ENCODE peak calls at places on chromosomes 1 and 21, in five cellular contexts. One of them, this sample, is unnamed.

GRCh38 chr1:109892476-109893368 is 17.9 kb upstream of the CSF1 start:
- DNase-seq in WTC11: no peak
- DNase-seq in HepG2: no peak
- DNase-seq in K562: no peak
- DNase-seq in H1: no peak
- DNase-seq in this sample: no peak

GRCh38 chr1:201486158-201486557 is 17.2 kb upstream of the PHLDA3 start:
- DNase-seq in WTC11: no peak
- DNase-seq in HepG2: no peak
- DNase-seq in K562: peak
- DNase-seq in H1: no peak
- DNase-seq in this sample: no peak

GRCh38 chr1:104264506-104264905 is 514.8 kb downstream of the AMY1C start:
- DNase-seq in WTC11: no peak
- DNase-seq in HepG2: no peak
- DNase-seq in K562: no peak
- DNase-seq in H1: no peak
- DNase-seq in this sample: no peak

GRCh38 chr1:210373878-210374599 is 45.3 kb downstream of the HHAT start:
- DNase-seq in WTC11: peak
- DNase-seq in HepG2: peak
- DNase-seq in K562: peak
- DNase-seq in H1: peak
- DNase-seq in this sample: peak

GRCh38 chr21:39094847-39095525 is 88.3 kb downstream of the PSMG1 start:
- DNase-seq in WTC11: no peak
- DNase-seq in HepG2: peak
- DNase-seq in K562: peak
- DNase-seq in H1: no peak
- DNase-seq in this sample: no peak

GRCh38 chr1:215466361-215466760 is 100.7 kb upstream of the KCTD3 start:
- DNase-seq in WTC11: no peak
- DNase-seq in HepG2: no peak
- DNase-seq in K562: no peak
- DNase-seq in H1: no peak
- DNase-seq in this sample: no peak

GRCh38 chr1:47178020-47178419 is 11.8 kb downstream of the PDZK1IP1 start:
- DNase-seq in WTC11: no peak
- DNase-seq in HepG2: no peak
- DNase-seq in K562: no peak
- DNase-seq in H1: no peak
- DNase-seq in this sample: no peak

GRCh38 chr1:35451125-35451528 is 106.1 kb downstream of the KIAA0319L start:
- DNase-seq in WTC11: peak
- DNase-seq in HepG2: peak
- DNase-seq in K562: peak
- DNase-seq in H1: peak
- DNase-seq in this sample: peak

GRCh38 chr1:73980324-73981040 is 217.5 kb downstream of the LRRIQ3 start:
- DNase-seq in WTC11: no peak
- DNase-seq in HepG2: peak
- DNase-seq in K562: no peak
- DNase-seq in H1: no peak
- DNase-seq in this sample: no peak

GRCh38 chr1:207897188-207897587 is 13.7 kb downstream of the CD34 start:
- DNase-seq in WTC11: no peak
- DNase-seq in HepG2: no peak
- DNase-seq in K562: no peak
- DNase-seq in H1: no peak
- DNase-seq in this sample: no peak

GRCh38 chr1:227886503-227886961 is 61.2 kb downstream of the WNT9A start:
- DNase-seq in WTC11: no peak
- DNase-seq in HepG2: no peak
- DNase-seq in K562: no peak
- DNase-seq in H1: peak
- DNase-seq in this sample: no peak

GRCh38 chr1:85137660-85138059 is 63.2 kb downstream of the SYDE2 start:
- DNase-seq in WTC11: no peak
- DNase-seq in HepG2: peak
- DNase-seq in K562: no peak
- DNase-seq in H1: no peak
- DNase-seq in this sample: no peak

GRCh38 chr1:163535807-163536206 is 214.1 kb downstream of the NUF2 start:
- DNase-seq in WTC11: no peak
- DNase-seq in HepG2: no peak
- DNase-seq in K562: no peak
- DNase-seq in H1: no peak
- DNase-seq in this sample: peak

GRCh38 chr1:65722461-65722860 is 70.2 kb upstream of the PDE4B start:
- DNase-seq in WTC11: no peak
- DNase-seq in HepG2: no peak
- DNase-seq in K562: no peak
- DNase-seq in H1: no peak
- DNase-seq in this sample: no peak
- TF ChIP-seq ATF3 in WTC11: no peak
- TF ChIP-seq ATF3 in HepG2: no peak
- TF ChIP-seq ATF3 in K562: no peak
- TF ChIP-seq ATF3 in H1: no peak
- TF ChIP-seq ATF3 in this sample: no peak

GRCh38 chr1:157968951-157969350 is 24.5 kb upstream of the KIRREL1 start:
- DNase-seq in WTC11: no peak
- DNase-seq in HepG2: no peak
- DNase-seq in K562: no peak
- DNase-seq in H1: no peak
- DNase-seq in this sample: no peak

GRCh38 chr1:157967205-157967604 is 26.2 kb upstream of the KIRREL1 start:
- DNase-seq in WTC11: no peak
- DNase-seq in HepG2: no peak
- DNase-seq in K562: no peak
- DNase-seq in H1: no peak
- DNase-seq in this sample: no peak

GRCh38 chr1:157971723-157972122 is 21.7 kb upstream of the KIRREL1 start:
- DNase-seq in WTC11: no peak
- DNase-seq in HepG2: no peak
- DNase-seq in K562: no peak
- DNase-seq in H1: no peak
- DNase-seq in this sample: no peak

GRCh38 chr1:157968503-157968902 is 24.9 kb upstream of the KIRREL1 start:
- DNase-seq in WTC11: no peak
- DNase-seq in HepG2: no peak
- DNase-seq in K562: no peak
- DNase-seq in H1: no peak
- DNase-seq in this sample: no peak

DNA sequence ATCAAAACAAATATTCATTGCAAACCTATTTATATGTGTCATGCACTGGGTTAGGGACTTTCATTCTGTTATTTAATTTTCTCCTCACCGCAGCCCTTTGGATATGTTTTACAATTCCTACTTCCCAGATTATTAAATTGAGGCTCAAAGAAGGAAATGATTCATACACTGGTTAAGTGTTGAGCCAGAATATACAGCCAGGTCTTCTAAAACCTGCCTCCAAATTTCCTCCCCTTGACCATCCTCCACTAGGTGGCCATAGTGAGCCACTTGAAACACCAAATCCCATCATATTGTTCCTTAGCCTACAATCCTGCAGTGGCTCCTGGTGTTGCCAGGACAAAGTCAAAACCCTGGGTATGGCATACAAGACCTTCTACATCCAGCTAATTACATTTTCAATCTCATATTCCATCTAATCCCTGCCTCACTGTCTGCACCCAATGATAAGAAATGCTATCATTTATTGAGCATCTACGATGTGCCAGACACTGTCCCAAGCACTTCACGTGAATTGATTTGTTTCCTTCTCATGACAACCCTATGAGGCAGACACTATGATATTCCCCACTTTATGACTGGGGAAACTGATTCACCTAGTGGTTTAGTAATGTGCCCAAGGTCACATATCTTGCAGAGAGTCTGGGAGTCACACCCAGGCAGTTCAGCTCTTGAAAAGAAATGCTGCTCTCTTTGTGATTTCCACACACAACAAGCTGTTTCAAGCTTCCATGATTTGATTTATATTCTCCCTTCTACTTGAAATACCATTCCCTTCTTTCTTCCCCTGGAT is 23.6 kb upstream of the KIRREL1 start:
- DNase-seq in WTC11: peak
- DNase-seq in HepG2: peak
- DNase-seq in K562: peak
- DNase-seq in H1: peak
- DNase-seq in this sample: peak
- TF ChIP-seq ATF3 in WTC11: no peak
- TF ChIP-seq ATF3 in HepG2: no peak
- TF ChIP-seq ATF3 in K562: no peak
- TF ChIP-seq ATF3 in H1: no peak
- TF ChIP-seq ATF3 in this sample: no peak

GRCh38 chr1:221832617-221833016 is 90.7 kb upstream of the DUSP10 start:
- DNase-seq in WTC11: no peak
- DNase-seq in HepG2: no peak
- DNase-seq in K562: no peak
- DNase-seq in H1: no peak
- DNase-seq in this sample: no peak
- TF ChIP-seq ATF3 in WTC11: no peak
- TF ChIP-seq ATF3 in HepG2: no peak
- TF ChIP-seq ATF3 in K562: no peak
- TF ChIP-seq ATF3 in H1: no peak
- TF ChIP-seq ATF3 in this sample: no peak

DNA sequence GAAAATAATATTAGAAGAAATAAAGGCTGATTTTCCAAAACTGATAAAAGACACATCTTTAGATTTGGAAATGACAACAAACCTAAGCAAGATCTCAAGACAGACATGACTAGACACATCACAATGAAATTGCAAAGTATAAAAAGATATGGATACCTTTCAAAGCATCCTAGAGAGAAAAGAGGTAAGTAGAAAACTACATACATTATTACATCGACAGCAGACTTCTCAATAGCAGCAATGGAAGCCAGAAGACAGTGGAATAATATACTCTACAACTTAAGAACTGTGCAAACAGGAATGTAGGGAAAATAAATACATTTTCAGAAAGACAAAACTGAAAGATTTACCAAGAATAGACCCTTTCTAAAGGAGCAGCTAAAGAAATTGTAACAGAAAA is 50.2 kb downstream of the DENND1B start:
- DNase-seq in WTC11: no peak
- DNase-seq in HepG2: peak
- DNase-seq in K562: no peak
- DNase-seq in H1: no peak
- DNase-seq in this sample: peak
- TF ChIP-seq ATF3 in WTC11: no peak
- TF ChIP-seq ATF3 in HepG2: no peak
- TF ChIP-seq ATF3 in K562: no peak
- TF ChIP-seq ATF3 in H1: no peak
- TF ChIP-seq ATF3 in this sample: no peak

DNA sequence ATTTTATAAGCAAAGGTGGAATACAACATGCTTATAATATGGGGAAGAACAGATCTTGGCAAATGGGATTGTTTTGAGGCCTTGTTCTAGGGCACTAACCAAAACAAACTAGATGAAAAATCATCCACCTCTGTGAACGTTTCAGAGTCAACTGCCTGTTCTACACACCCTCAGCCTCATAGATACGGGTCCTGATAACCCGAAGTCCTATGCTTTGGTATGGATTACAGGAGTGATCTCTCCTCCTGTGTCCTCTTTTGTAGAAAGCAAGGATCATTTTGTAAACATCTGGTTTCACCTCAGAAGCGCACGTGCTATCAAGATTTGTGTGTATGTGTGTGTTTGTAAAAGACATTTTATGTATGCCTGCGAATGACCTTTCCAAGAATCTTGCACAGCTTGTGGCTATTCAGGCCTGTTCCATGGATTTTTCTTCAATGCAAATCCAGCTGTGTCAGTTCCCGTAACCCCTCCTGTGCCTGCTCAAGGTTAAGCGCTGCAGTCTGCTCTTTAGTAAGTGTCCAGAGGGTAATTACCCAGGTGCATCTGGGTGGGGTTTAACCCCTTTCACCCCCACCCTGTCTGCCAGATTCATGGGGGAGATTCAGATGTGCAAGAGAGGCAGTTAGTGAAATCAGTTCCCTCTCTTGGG is 132.4 kb downstream of the ROR1 start:
- DNase-seq in WTC11: no peak
- DNase-seq in HepG2: no peak
- DNase-seq in K562: no peak
- DNase-seq in H1: no peak
- DNase-seq in this sample: no peak
- TF ChIP-seq ATF3 in WTC11: no peak
- TF ChIP-seq ATF3 in HepG2: no peak
- TF ChIP-seq ATF3 in K562: no peak
- TF ChIP-seq ATF3 in H1: no peak
- TF ChIP-seq ATF3 in this sample: no peak

GRCh38 chr1:3523980-3524379 is 69.5 kb downstream of the ARHGEF16 start:
- DNase-seq in WTC11: no peak
- DNase-seq in HepG2: no peak
- DNase-seq in K562: no peak
- DNase-seq in H1: no peak
- DNase-seq in this sample: no peak

GRCh38 chr1:3522112-3522511 is 67.6 kb downstream of the ARHGEF16 start:
- DNase-seq in WTC11: no peak
- DNase-seq in HepG2: no peak
- DNase-seq in K562: no peak
- DNase-seq in H1: no peak
- DNase-seq in this sample: no peak

GRCh38 chr1:3522564-3523270 is 68.3 kb downstream of the ARHGEF16 start:
- DNase-seq in WTC11: no peak
- DNase-seq in HepG2: no peak
- DNase-seq in K562: no peak
- DNase-seq in H1: no peak
- DNase-seq in this sample: no peak

GRCh38 chr1:3525551-3526482 is 71.4 kb downstream of the ARHGEF16 start:
- DNase-seq in WTC11: no peak
- DNase-seq in HepG2: no peak
- DNase-seq in K562: no peak
- DNase-seq in H1: no peak
- DNase-seq in this sample: no peak

DNA sequence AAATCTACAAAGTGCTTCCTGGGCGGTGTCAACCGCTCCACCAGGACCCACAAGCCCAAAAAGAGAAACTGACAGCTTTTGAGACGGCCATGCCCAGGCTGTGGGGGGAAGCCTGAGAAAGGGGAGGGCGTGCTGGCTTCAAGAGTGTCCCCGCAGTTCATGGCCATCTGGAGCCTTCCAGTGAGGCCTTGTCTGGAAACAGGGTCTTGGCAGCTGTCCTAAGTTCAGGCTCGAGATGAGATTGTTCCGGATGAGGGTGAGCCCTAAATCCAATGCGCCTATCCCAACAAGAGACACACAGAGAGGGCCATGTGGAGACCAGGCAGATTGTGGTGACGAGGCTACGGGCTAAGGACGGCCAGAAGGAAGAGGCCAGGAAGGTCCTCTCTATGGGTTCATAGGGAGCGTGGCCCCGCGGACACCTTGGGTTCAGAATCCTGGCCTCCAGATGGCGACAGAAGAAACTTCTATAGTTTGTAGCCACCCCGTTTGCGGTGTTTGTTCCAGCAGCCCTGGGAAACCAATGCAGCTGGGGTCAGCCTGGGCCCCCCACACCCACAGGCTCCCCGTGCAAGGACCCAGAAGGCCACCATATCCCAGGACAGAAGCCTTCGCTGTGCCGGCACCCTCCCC is 70.2 kb downstream of the ARHGEF16 start:
- DNase-seq in WTC11: no peak
- DNase-seq in HepG2: no peak
- DNase-seq in K562: no peak
- DNase-seq in H1: no peak
- DNase-seq in this sample: no peak
- TF ChIP-seq ATF3 in WTC11: no peak
- TF ChIP-seq ATF3 in HepG2: no peak
- TF ChIP-seq ATF3 in K562: no peak
- TF ChIP-seq ATF3 in H1: no peak
- TF ChIP-seq ATF3 in this sample: no peak

GRCh38 chr1:54937469-54937868 is 43.0 kb upstream of the TMEM61 start:
- DNase-seq in WTC11: no peak
- DNase-seq in HepG2: no peak
- DNase-seq in K562: no peak
- DNase-seq in H1: no peak
- DNase-seq in this sample: no peak
- TF ChIP-seq ATF3 in WTC11: no peak
- TF ChIP-seq ATF3 in HepG2: no peak
- TF ChIP-seq ATF3 in K562: no peak
- TF ChIP-seq ATF3 in H1: no peak
- TF ChIP-seq ATF3 in this sample: no peak